ENCODE peak calls at places on chromosomes 13 and 19, in seven cellular contexts. F, E, P, J, H, U and N are unnamed samples.

GRCh38 chr19:35000647-35001501 is 751 bp downstream of the GRAMD1A start:
- DNase-seq in F (no peak), E (no peak), P (peak; percentile 41), J (no peak), H (peak; percentile 47), U (peak; percentile 80), N (peak; percentile 41)

GRCh38 chr13:41859555-41859954 is 101.4 kb downstream of the VWA8 start:
- DNase-seq in F (no peak), E (no peak), P (no peak), J (no peak), H (no peak), U (no peak), N (no peak)

GRCh38 chr13:35826626-35827254 is 304.4 kb downstream of the DCLK1 start:
- DNase-seq in F (no peak), E (no peak), P (no peak), J (peak; percentile 22), H (no peak), U (no peak), N (no peak)

GRCh38 chr19:30664358-30665058 is 292.3 kb downstream of the ZNF536 start:
- DNase-seq in F (no peak), E (no peak), P (peak; percentile 91), J (no peak), H (no peak), U (peak; percentile 68), N (peak; percentile 6)

GRCh38 chr13:94583926-94584325 is 12.0 kb downstream of the TGDS start:
- DNase-seq in F (no peak), E (no peak), P (no peak), J (no peak), H (no peak), U (no peak), N (no peak)

GRCh38 chr19:1747285-1748114 is 5.8 kb upstream of the ONECUT3 start:
- DNase-seq in F (no peak), E (no peak), P (peak; percentile 25), J (peak; percentile 100), H (peak; percentile 88), U (no peak), N (peak; percentile 89)

GRCh38 chr19:5903054-5903501 is 512 bp downstream of the NDUFA11 start:
- DNase-seq in F (no peak), E (no peak), P (no peak), J (no peak), H (no peak), U (no peak), N (peak; percentile 58)

GRCh38 chr19:17790059-17790780 is 4.7 kb upstream of the B3GNT3 start:
- DNase-seq in F (no peak), E (no peak), P (no peak), J (peak; percentile 60), H (no peak), U (peak; percentile 75), N (no peak)

GRCh38 chr13:65461590-65461989 is 1768.5 kb downstream of the PCDH9 start:
- DNase-seq in F (no peak), E (no peak), P (no peak), J (no peak), H (peak; percentile 47), U (no peak), N (no peak)

GRCh38 chr13:28492527-28493367 is 2.2 kb downstream of the FLT1 start:
- DNase-seq in F (no peak), E (no peak), P (no peak), J (no peak), H (no peak), U (no peak), N (no peak)

GRCh38 chr19:29372461-29372860 is 153.3 kb upstream of the VSTM2B start:
- DNase-seq in F (no peak), E (no peak), P (no peak), J (no peak), H (no peak), U (no peak), N (no peak)

GRCh38 chr19:46493236-46494114 is 2.2 kb downstream of the PNMA8B start:
- DNase-seq in F (no peak), E (no peak), P (no peak), J (no peak), H (no peak), U (peak; percentile 52), N (peak; percentile 11)

GRCh38 chr13:106919093-106919492 is 351.2 kb upstream of the ARGLU1 start:
- DNase-seq in F (no peak), E (no peak), P (no peak), J (no peak), H (peak; percentile 22), U (no peak), N (no peak)

GRCh38 chr19:14561832-14562351 is 10.0 kb downstream of the NDUFB7 start:
- DNase-seq in F (no peak), E (no peak), P (peak; percentile 33), J (no peak), H (no peak), U (no peak), N (peak; percentile 37)

GRCh38 chr13:59261928-59262488 is 901.7 kb downstream of the DIAPH3 start:
- DNase-seq in F (no peak), E (no peak), P (no peak), J (no peak), H (no peak), U (no peak), N (peak; percentile 4)

GRCh38 chr13:113777311-113778260 is 18.6 kb downstream of the TMEM255B start:
- DNase-seq in F (no peak), E (peak; percentile 15), P (no peak), J (no peak), H (peak; percentile 24), U (peak; percentile 39), N (peak; percentile 21)

GRCh38 chr19:16327501-16327900 is 2.9 kb downstream of the KLF2 start:
- DNase-seq in F (no peak), E (no peak), P (no peak), J (no peak), H (no peak), U (peak; percentile 58), N (peak; percentile 48)

GRCh38 chr13:52767949-52768516 is 28.4 kb upstream of the CNMD start:
- DNase-seq in F (no peak), E (no peak), P (no peak), J (no peak), H (no peak), U (no peak), N (no peak)

GRCh38 chr19:16074488-16075365 is 1.6 kb upstream of the TPM4 start:
- DNase-seq in F (no peak), E (no peak), P (no peak), J (no peak), H (no peak), U (no peak), N (no peak)

GRCh38 chr13:107493271-107493670 is 722.1 kb downstream of the LIG4 start:
- DNase-seq in F (no peak), E (no peak), P (no peak), J (no peak), H (no peak), U (no peak), N (no peak)

GRCh38 chr19:16627194-16627927 is 643 bp downstream of the MED26 start:
- DNase-seq in F (no peak), E (no peak), P (no peak), J (no peak), H (no peak), U (peak; percentile 56), N (no peak)

GRCh38 chr13:71880753-71881541 is 13.9 kb upstream of the DACH1 start:
- DNase-seq in F (no peak), E (no peak), P (no peak), J (no peak), H (peak; percentile 39), U (no peak), N (no peak)

GRCh38 chr13:71876648-71877279 is 9.8 kb upstream of the DACH1 start:
- DNase-seq in F (no peak), E (no peak), P (no peak), J (no peak), H (no peak), U (no peak), N (no peak)

GRCh38 chr13:71877280-71877653 is 10.3 kb upstream of the DACH1 start:
- DNase-seq in F (no peak), E (no peak), P (no peak), J (no peak), H (no peak), U (no peak), N (no peak)

GRCh38 chr13:71879945-71880344 is 12.9 kb upstream of the DACH1 start:
- DNase-seq in F (no peak), E (no peak), P (no peak), J (no peak), H (no peak), U (no peak), N (no peak)

GRCh38 chr13:71879129-71879535 is 12.1 kb upstream of the DACH1 start:
- DNase-seq in F (no peak), E (no peak), P (no peak), J (peak; percentile 8), H (peak; percentile 52), U (no peak), N (no peak)
- TF ChIP-seq CTCF in F (peak; percentile 37), E (no peak), P (peak; percentile 70), J (peak; percentile 46), H (peak; percentile 68), U (peak; percentile 79), N (no peak)

GRCh38 chr19:12788682-12789097 is 2.6 kb upstream of the JUNB start:
- DNase-seq in F (no peak), E (no peak), P (peak; percentile 80), J (no peak), H (peak; percentile 66), U (peak; percentile 90), N (peak; percentile 75)
- TF ChIP-seq CTCF in F (no peak), E (no peak), P (no peak), J (no peak), H (peak; percentile 2), U (no peak), N (no peak)

GRCh38 chr13:112711528-112712265 is 21.9 kb downstream of the ATP11A start:
- DNase-seq in F (peak; percentile 66), E (peak; percentile 48), P (peak; percentile 61), J (peak; percentile 85), H (peak; percentile 90), U (peak; percentile 92), N (peak; percentile 99)
- TF ChIP-seq CTCF in F (no peak), E (no peak), P (no peak), J (no peak), H (no peak), U (peak; percentile 15), N (peak; percentile 25)

GRCh38 chr19:6930190-6930589 is 42.8 kb downstream of the ADGRE1 start:
- DNase-seq in F (no peak), E (no peak), P (no peak), J (no peak), H (no peak), U (no peak), N (no peak)

DNA sequence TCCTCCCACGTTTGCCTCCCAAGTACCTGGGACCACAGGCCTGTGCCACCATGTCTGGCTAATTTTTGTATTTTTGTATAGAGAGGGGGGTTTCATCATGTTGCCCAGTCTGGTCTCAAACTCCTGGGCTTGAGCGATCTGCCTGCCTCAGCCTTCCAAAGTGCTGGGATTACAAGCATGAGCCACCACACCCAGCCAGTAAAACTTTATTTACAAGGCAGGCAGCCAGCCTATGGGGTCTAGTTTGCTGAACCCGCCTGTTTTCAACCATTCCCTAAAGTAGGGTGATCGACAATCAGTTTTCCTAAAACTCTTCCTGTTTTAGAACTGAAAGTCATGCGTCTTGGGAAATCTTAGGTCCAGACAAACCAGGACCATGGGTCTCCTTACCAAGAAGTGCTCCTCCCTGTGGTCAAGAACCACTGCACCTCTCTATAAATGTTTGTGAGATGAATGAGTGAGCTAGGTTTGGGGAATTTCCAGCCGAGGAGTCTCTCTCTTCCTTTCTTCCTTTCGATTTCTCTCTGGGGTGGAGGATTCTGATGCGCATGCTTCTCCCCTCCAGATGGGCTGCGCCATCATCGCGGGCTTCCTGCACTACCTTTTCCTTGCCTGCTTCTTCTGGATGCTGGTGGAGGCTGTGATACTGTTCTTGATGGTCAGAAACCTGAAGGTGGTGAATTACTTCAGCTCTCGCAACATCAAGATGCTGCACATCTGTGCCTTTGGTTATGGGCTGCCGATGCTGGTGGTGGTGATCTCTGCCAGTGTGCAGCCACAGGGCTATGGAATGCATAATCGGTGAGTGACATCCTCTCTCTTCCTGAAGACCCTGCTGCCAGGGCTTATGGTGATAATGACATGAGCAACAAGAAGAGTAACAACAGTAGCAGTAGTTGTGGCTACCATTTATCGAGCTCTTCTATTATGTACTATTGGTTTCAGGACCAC is 38.7 kb downstream of the ADGRE1 start:
- DNase-seq in F (no peak), E (no peak), P (no peak), J (no peak), H (no peak), U (no peak), N (no peak)
- TF ChIP-seq CTCF in F (no peak), E (no peak), P (no peak), J (peak; percentile 46), H (no peak), U (no peak), N (no peak)